ENCODE peak calls at places on chromosomes 6 and 20, in six cellular contexts. N is HCT116, F is K562, E is GM12878, L is H1, U is SK-N-SH. Z is an unnamed sample.

GRCh38 chr6:138593100-138593877 is 94.0 kb upstream of the NHSL1 start:
- DNase-seq in E (peak; percentile 86), F (no peak), U (no peak), L (no peak), N (peak; percentile 64), Z (no peak)

GRCh38 chr6:112571886-112572285 is 224.8 kb downstream of the RFPL4B start:
- DNase-seq in L (no peak), U (no peak), F (no peak), E (no peak), N (no peak), Z (peak; percentile 18)

GRCh38 chr6:143872211-143872610 is 7.9 kb downstream of the ZC2HC1B start:
- DNase-seq in F (no peak), U (no peak), L (no peak), E (peak; percentile 11), N (no peak), Z (no peak)

GRCh38 chr6:2913621-2914317 is 10.7 kb upstream of the SERPINB9 start:
- DNase-seq in E (no peak), F (no peak), U (no peak), N (no peak), L (no peak), Z (no peak)

GRCh38 chr20:23241416-23241815 is 109.2 kb upstream of the NXT1 start:
- DNase-seq in E (no peak), N (no peak), F (no peak), U (no peak), L (no peak), Z (no peak)

GRCh38 chr20:8735014-8735413 is 333.9 kb upstream of the PLCB4 start:
- DNase-seq in F (no peak), L (no peak), U (no peak), N (no peak), E (no peak), Z (no peak)

GRCh38 chr20:57435498-57436222 is 44.5 kb downstream of the RBM38 start:
- DNase-seq in F (peak; percentile 73), E (no peak), N (peak; percentile 88), L (no peak), U (no peak), Z (peak; percentile 79)

GRCh38 chr6:114364295-114364694 is 21.5 kb upstream of the HS3ST5 start:
- DNase-seq in L (no peak), U (no peak), E (no peak), N (no peak), F (no peak), Z (no peak)

GRCh38 chr6:2951723-2952122 is 19.6 kb downstream of the SERPINB6 start:
- DNase-seq in F (no peak), N (no peak), U (no peak), L (no peak), E (no peak), Z (no peak)

GRCh38 chr6:121657972-121658371 is 222.5 kb downstream of the GJA1 start:
- DNase-seq in E (no peak), U (no peak), N (no peak), F (no peak), L (no peak), Z (no peak)

GRCh38 chr6:41284726-41285125 is 1.8 kb downstream of the TREM1 start:
- DNase-seq in U (no peak), E (no peak), N (no peak), L (no peak), F (no peak), Z (no peak)

GRCh38 chr20:34512955-34513419 is 3.2 kb upstream of the DYNLRB1 start:
- DNase-seq in U (no peak), L (no peak), E (no peak), N (no peak), F (no peak), Z (no peak)

DNA sequence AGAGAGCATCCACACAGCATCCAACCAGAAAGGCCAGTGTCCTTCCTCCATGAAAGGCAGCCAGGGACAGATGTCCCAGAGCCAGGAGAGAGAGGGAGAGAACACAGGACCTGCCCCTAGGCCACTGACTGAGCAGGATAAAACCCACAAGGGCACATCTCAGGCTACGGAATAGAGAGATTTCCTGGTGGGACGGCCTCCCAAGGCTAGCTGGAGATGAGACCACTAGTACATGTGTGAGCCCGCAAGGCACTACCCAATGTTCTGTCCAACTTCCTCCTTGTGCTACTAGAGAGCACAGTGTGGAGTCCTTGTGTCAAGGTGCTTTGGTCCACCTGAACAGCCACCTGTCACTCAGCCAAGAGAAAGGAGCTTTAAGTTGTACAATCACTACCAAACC is 44.2 kb downstream of the PLCG1 start:
- DNase-seq in N (no peak), E (no peak), U (no peak), L (no peak), F (no peak), Z (no peak)
- TF ChIP-seq JUND in N (no peak), E (no peak), U (no peak), L (no peak), F (no peak), Z (no peak)

GRCh38 chr6:11815231-11815630 is 36.6 kb upstream of the ADTRP start:
- DNase-seq in N (no peak), E (no peak), L (no peak), U (no peak), F (no peak), Z (no peak)
- TF ChIP-seq JUND in N (no peak), E (no peak), L (no peak), U (no peak), F (no peak), Z (no peak)

GRCh38 chr6:106155219-106155830 is 69.2 kb downstream of the PRDM1 start:
- DNase-seq in U (no peak), N (no peak), E (no peak), L (no peak), F (peak; percentile 59), Z (no peak)
- TF ChIP-seq JUND in U (no peak), N (no peak), E (no peak), L (no peak), F (no peak), Z (no peak)

GRCh38 chr6:72649032-72649984 is 27.4 kb downstream of the KCNQ5 start:
- DNase-seq in L (no peak), E (peak; percentile 58), N (no peak), U (no peak), F (no peak), Z (no peak)
- TF ChIP-seq JUND in L (no peak), E (no peak), N (no peak), U (peak; percentile 8), F (no peak), Z (no peak)

GRCh38 chr6:4607026-4607704 is 169.0 kb upstream of the CDYL start:
- DNase-seq in N (peak; percentile 53), U (no peak), F (no peak), E (no peak), L (no peak), Z (peak; percentile 8)
- TF ChIP-seq JUND in N (peak; percentile 80), U (peak; percentile 18), F (no peak), E (no peak), L (no peak), Z (peak; percentile 59)

DNA sequence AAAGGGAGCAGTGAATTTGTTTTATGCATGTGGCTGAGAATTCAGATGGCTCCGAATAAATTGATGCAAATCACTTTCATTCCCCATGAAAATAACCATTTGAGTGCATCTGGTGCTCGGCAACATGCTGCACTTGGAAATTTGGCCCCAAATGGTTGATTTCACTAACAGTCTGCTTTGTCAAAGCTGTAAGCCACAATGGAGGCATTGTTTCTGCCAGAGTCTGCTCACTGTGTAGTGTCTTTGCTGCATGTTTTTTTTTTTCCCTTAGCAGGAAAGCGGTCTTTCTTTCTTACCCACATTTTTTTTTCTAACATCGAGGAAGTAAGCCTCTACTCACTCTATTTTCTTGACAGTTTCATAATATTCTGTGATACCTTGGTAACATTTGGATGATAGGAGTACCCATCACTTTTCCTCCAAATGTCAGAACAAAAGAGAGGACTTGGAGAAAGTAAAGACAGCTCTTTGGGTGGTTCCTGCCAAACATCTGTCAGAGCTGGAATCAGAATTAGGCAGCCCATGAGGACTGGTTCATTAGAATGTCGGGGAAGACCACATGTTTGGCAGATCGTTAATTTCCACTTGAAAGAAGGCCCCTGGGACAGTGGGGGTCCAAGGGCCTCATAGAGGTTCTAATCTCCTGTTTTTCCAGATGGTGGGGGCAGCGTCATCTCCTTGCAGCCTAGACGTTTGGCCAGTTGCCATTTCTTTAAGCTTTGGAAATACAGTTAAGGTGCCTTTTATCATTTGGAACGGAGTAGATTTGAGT is 149.5 kb downstream of the DOK5 start:
- DNase-seq in N (no peak), F (no peak), U (no peak), E (no peak), L (no peak), Z (no peak)
- TF ChIP-seq JUND in N (no peak), F (no peak), U (no peak), E (no peak), L (no peak), Z (no peak)

GRCh38 chr6:166007349-166008263 is 160.0 kb downstream of the TBXT start:
- DNase-seq in F (no peak), L (no peak), N (no peak), E (no peak), U (peak; percentile 55), Z (no peak)
- TF ChIP-seq JUND in F (no peak), L (no peak), N (no peak), E (no peak), U (no peak), Z (no peak)

Z was measured in T47D.